ENCODE peak calls at places on chromosomes 5 and 9, in four cellular contexts. B, E, W and R are unnamed samples.

GRCh38 chr9:14221558-14221957 is 92.4 kb downstream of the NFIB start:
- ATAC-seq in B (no peak), E (peak), W (peak), R (peak)

GRCh38 chr9:132731230-132731629 is 61.0 kb downstream of the GTF3C4 start:
- ATAC-seq in B (no peak), E (peak), W (no peak), R (peak)

GRCh38 chr9:109143881-109144562 is 23.0 kb downstream of the FRRS1L start:
- ATAC-seq in B (no peak), E (no peak), W (no peak), R (peak)

GRCh38 chr5:135568923-135569360 is 9.8 kb downstream of the CXCL14 start:
- ATAC-seq in B (no peak), E (no peak), W (no peak), R (peak)

GRCh38 chr9:97773091-97773490 is 76.0 kb upstream of the XPA start:
- ATAC-seq in B (no peak), E (no peak), W (no peak), R (peak)

GRCh38 chr5:150184990-150185952 is 4.6 kb upstream of the SLC6A7 start:
- ATAC-seq in B (no peak), E (peak), W (no peak), R (no peak)

GRCh38 chr9:6944896-6945295 is 187.1 kb downstream of the KDM4C start:
- ATAC-seq in B (no peak), E (no peak), W (no peak), R (no peak)

GRCh38 chr5:81171769-81172168 is 61.4 kb upstream of the CKMT2 start:
- ATAC-seq in B (no peak), E (no peak), W (no peak), R (peak)

GRCh38 chr5:72661405-72661804 is 154.2 kb upstream of the ZNF366 start:
- ATAC-seq in B (no peak), E (no peak), W (no peak), R (no peak)

GRCh38 chr5:113380299-113381014 is 54.3 kb downstream of the TSSK1B start:
- ATAC-seq in B (no peak), E (peak), W (no peak), R (no peak)

GRCh38 chr5:36777105-36777757 is 99.3 kb upstream of the NIPBL start:
- ATAC-seq in B (no peak), E (peak), W (no peak), R (no peak)

GRCh38 chr5:81688215-81688614 is 62.7 kb downstream of the SSBP2 start:
- ATAC-seq in B (no peak), E (no peak), W (no peak), R (peak)

GRCh38 chr5:40841068-40841805 is at the start of gene CARD6:
- ATAC-seq in B (peak), E (peak), W (peak), R (peak)

GRCh38 chr5:149380466-149381121 is 1.5 kb upstream of the IL17B start:
- ATAC-seq in B (no peak), E (no peak), W (peak), R (no peak)

GRCh38 chr5:69300537-69301203 is 31.9 kb downstream of the CCDC125 start:
- ATAC-seq in B (no peak), E (no peak), W (no peak), R (no peak)

GRCh38 chr5:68384936-68385594 is 169.5 kb downstream of the PIK3R1 start:
- ATAC-seq in B (no peak), E (no peak), W (no peak), R (no peak)

GRCh38 chr5:56751914-56752313 is 63.4 kb upstream of the MAP3K1 start:
- ATAC-seq in B (no peak), E (no peak), W (no peak), R (no peak)